ENCODE peak calls at places on chromosome 16, in nine cellular contexts. One of them, this sample, is unnamed.
A peak's percentile ranks its signal among the peaks of the same experiment; 100 is the strongest.

GRCh38 chr16:12020007-12020406 is 43.5 kb downstream of the SNX29 start:
- DNase-seq in thoracic aorta: no peak
- DNase-seq in left ventricle myocardium inferior: no peak
- DNase-seq in right lobe of liver: no peak
- DNase-seq in stomach: no peak
- DNase-seq in testis: no peak
- DNase-seq in coronary artery: no peak
- DNase-seq in upper lobe of right lung: no peak
- DNase-seq in tibial artery: no peak
- DNase-seq in this sample: no peak

GRCh38 chr16:66182592-66182991 is 183.9 kb upstream of the CDH5 start:
- DNase-seq in thoracic aorta: no peak
- DNase-seq in left ventricle myocardium inferior: no peak
- DNase-seq in right lobe of liver: no peak
- DNase-seq in stomach: no peak
- DNase-seq in testis: no peak
- DNase-seq in coronary artery: no peak
- DNase-seq in upper lobe of right lung: no peak
- DNase-seq in tibial artery: no peak
- DNase-seq in this sample: no peak

GRCh38 chr16:31107465-31107867 is 720 bp upstream of the BCKDK start:
- DNase-seq in thoracic aorta: no peak
- DNase-seq in left ventricle myocardium inferior: no peak
- DNase-seq in right lobe of liver: no peak
- DNase-seq in stomach: no peak
- DNase-seq in testis: no peak
- DNase-seq in coronary artery: no peak
- DNase-seq in upper lobe of right lung: no peak
- DNase-seq in tibial artery: no peak
- DNase-seq in this sample: no peak

GRCh38 chr16:30703971-30704370 is 5.0 kb downstream of the SRCAP start:
- DNase-seq in thoracic aorta: no peak
- DNase-seq in left ventricle myocardium inferior: no peak
- DNase-seq in right lobe of liver: no peak
- DNase-seq in stomach: no peak
- DNase-seq in testis: no peak
- DNase-seq in coronary artery: no peak
- DNase-seq in upper lobe of right lung: no peak
- DNase-seq in tibial artery: no peak
- DNase-seq in this sample: no peak

GRCh38 chr16:22924492-22924891 is 110.5 kb downstream of the HS3ST2 start:
- DNase-seq in thoracic aorta: no peak
- DNase-seq in left ventricle myocardium inferior: no peak
- DNase-seq in right lobe of liver: no peak
- DNase-seq in stomach: no peak
- DNase-seq in testis: no peak
- DNase-seq in coronary artery: no peak
- DNase-seq in upper lobe of right lung: no peak
- DNase-seq in tibial artery: no peak
- DNase-seq in this sample: no peak

GRCh38 chr16:14364386-14365199 is 265.5 kb downstream of the PARN start:
- DNase-seq in thoracic aorta: no peak
- DNase-seq in left ventricle myocardium inferior: no peak
- DNase-seq in right lobe of liver: no peak
- DNase-seq in stomach: peak; percentile 35
- DNase-seq in testis: no peak
- DNase-seq in coronary artery: no peak
- DNase-seq in upper lobe of right lung: peak; percentile 73
- DNase-seq in tibial artery: no peak
- DNase-seq in this sample: no peak

GRCh38 chr16:1871974-1872635 is at the start of gene MEIOB:
- DNase-seq in thoracic aorta: no peak
- DNase-seq in left ventricle myocardium inferior: no peak
- DNase-seq in right lobe of liver: no peak
- DNase-seq in stomach: no peak
- DNase-seq in testis: peak; percentile 74
- DNase-seq in coronary artery: no peak
- DNase-seq in upper lobe of right lung: peak; percentile 70
- DNase-seq in tibial artery: no peak
- DNase-seq in this sample: no peak

GRCh38 chr16:70730016-70730415 is 44.2 kb upstream of the MTSS2 start:
- DNase-seq in thoracic aorta: no peak
- DNase-seq in left ventricle myocardium inferior: no peak
- DNase-seq in right lobe of liver: no peak
- DNase-seq in stomach: no peak
- DNase-seq in testis: no peak
- DNase-seq in coronary artery: no peak
- DNase-seq in upper lobe of right lung: no peak
- DNase-seq in tibial artery: no peak
- DNase-seq in this sample: no peak

GRCh38 chr16:66563574-66564334 is 2.5 kb upstream of the CMTM1 start:
- DNase-seq in thoracic aorta: no peak
- DNase-seq in left ventricle myocardium inferior: no peak
- DNase-seq in right lobe of liver: no peak
- DNase-seq in stomach: no peak
- DNase-seq in testis: no peak
- DNase-seq in coronary artery: no peak
- DNase-seq in upper lobe of right lung: no peak
- DNase-seq in tibial artery: no peak
- DNase-seq in this sample: no peak

GRCh38 chr16:51497541-51498211 is 346.6 kb upstream of the SALL1 start:
- DNase-seq in thoracic aorta: no peak
- DNase-seq in left ventricle myocardium inferior: no peak
- DNase-seq in right lobe of liver: no peak
- DNase-seq in stomach: no peak
- DNase-seq in testis: no peak
- DNase-seq in coronary artery: no peak
- DNase-seq in upper lobe of right lung: no peak
- DNase-seq in tibial artery: no peak
- DNase-seq in this sample: no peak

GRCh38 chr16:88792078-88792550 is 7.1 kb upstream of the PIEZO1 start:
- DNase-seq in thoracic aorta: no peak
- DNase-seq in left ventricle myocardium inferior: no peak
- DNase-seq in right lobe of liver: no peak
- DNase-seq in stomach: no peak
- DNase-seq in testis: no peak
- DNase-seq in coronary artery: no peak
- DNase-seq in upper lobe of right lung: no peak
- DNase-seq in tibial artery: no peak
- DNase-seq in this sample: no peak

GRCh38 chr16:88792668-88793587 is 7.9 kb upstream of the PIEZO1 start:
- DNase-seq in thoracic aorta: no peak
- DNase-seq in left ventricle myocardium inferior: no peak
- DNase-seq in right lobe of liver: peak; percentile 56
- DNase-seq in stomach: no peak
- DNase-seq in testis: no peak
- DNase-seq in coronary artery: no peak
- DNase-seq in upper lobe of right lung: no peak
- DNase-seq in tibial artery: no peak
- DNase-seq in this sample: no peak

GRCh38 chr16:88790312-88791150 is 5.5 kb upstream of the PIEZO1 start:
- DNase-seq in thoracic aorta: no peak
- DNase-seq in left ventricle myocardium inferior: peak; percentile 52
- DNase-seq in right lobe of liver: no peak
- DNase-seq in stomach: peak; percentile 58
- DNase-seq in testis: no peak
- DNase-seq in coronary artery: no peak
- DNase-seq in upper lobe of right lung: peak; percentile 88
- DNase-seq in tibial artery: no peak
- DNase-seq in this sample: peak; percentile 34

GRCh38 chr16:88787579-88788314 is 2.7 kb upstream of the PIEZO1 start:
- DNase-seq in thoracic aorta: no peak
- DNase-seq in left ventricle myocardium inferior: no peak
- DNase-seq in right lobe of liver: peak; percentile 80
- DNase-seq in stomach: no peak
- DNase-seq in testis: no peak
- DNase-seq in coronary artery: no peak
- DNase-seq in upper lobe of right lung: no peak
- DNase-seq in tibial artery: no peak
- DNase-seq in this sample: no peak

DNA sequence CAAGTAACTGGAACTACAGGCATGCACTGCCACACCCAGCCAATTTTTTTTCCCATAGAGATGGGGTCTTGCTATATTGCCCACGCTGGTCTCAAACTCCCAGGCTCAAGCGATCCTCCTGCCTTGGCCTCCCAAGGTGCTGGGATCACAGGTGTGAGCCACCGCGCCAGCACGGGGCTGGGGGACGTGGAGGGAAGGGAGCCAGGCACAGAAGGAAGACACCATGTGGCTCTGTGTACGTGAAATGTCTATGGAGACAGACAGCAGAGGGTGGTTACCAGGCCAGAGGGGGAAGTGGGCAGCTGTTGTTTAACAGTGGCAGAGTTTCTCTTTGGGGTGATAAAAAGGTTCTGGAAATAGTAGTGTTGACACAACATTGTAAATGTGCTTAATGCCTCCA is 4.6 kb upstream of the PIEZO1 start:
- DNase-seq in thoracic aorta: no peak
- DNase-seq in left ventricle myocardium inferior: no peak
- DNase-seq in right lobe of liver: no peak
- DNase-seq in stomach: no peak
- DNase-seq in testis: no peak
- DNase-seq in coronary artery: no peak
- DNase-seq in upper lobe of right lung: no peak
- DNase-seq in tibial artery: no peak
- DNase-seq in this sample: no peak
- H3K27ac ChIP-seq in thoracic aorta: no peak overlapping the region
- H3K27ac ChIP-seq in left ventricle myocardium inferior: no peak overlapping the region
- H3K27ac ChIP-seq in right lobe of liver: no peak overlapping the region
- H3K27ac ChIP-seq in stomach: no peak overlapping the region
- H3K27ac ChIP-seq in testis: no peak overlapping the region
- H3K27ac ChIP-seq in coronary artery: no peak overlapping the region
- H3K27ac ChIP-seq in upper lobe of right lung: peak overlapping the region; percentile 65
- H3K27ac ChIP-seq in tibial artery: no peak overlapping the region
- H3K27ac ChIP-seq in this sample: no peak overlapping the region

DNA sequence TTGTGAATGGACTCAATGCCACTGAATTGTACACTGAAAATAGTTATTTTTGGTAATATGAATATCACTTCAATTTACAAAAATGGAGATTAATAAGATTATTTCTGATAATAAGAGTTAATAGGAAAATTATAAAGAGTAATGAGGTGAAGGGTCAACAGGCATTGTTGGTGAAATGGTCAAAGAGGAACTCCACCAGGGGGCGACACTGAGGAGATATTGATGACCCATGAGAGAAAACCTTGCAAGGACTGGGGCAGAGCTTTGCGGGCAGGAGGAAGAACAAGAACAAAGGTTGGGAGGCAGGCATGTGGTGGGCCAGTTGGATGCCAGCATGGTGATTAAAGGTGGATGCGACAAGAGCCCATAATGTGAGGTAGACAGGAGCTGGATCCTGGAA is 74.0 kb upstream of the XYLT1 start:
- DNase-seq in thoracic aorta: no peak
- DNase-seq in left ventricle myocardium inferior: no peak
- DNase-seq in right lobe of liver: no peak
- DNase-seq in stomach: no peak
- DNase-seq in testis: peak; percentile 55
- DNase-seq in coronary artery: no peak
- DNase-seq in upper lobe of right lung: no peak
- DNase-seq in tibial artery: peak; percentile 22
- DNase-seq in this sample: no peak
- TF ChIP-seq CTCF in thoracic aorta: no peak
- TF ChIP-seq CTCF in left ventricle myocardium inferior: no peak
- TF ChIP-seq CTCF in right lobe of liver: no peak
- TF ChIP-seq CTCF in stomach: no peak
- TF ChIP-seq CTCF in testis: peak; percentile 55
- TF ChIP-seq CTCF in coronary artery: no peak
- TF ChIP-seq CTCF in upper lobe of right lung: peak; percentile 19
- TF ChIP-seq CTCF in tibial artery: no peak
- TF ChIP-seq CTCF in this sample: no peak

DNA sequence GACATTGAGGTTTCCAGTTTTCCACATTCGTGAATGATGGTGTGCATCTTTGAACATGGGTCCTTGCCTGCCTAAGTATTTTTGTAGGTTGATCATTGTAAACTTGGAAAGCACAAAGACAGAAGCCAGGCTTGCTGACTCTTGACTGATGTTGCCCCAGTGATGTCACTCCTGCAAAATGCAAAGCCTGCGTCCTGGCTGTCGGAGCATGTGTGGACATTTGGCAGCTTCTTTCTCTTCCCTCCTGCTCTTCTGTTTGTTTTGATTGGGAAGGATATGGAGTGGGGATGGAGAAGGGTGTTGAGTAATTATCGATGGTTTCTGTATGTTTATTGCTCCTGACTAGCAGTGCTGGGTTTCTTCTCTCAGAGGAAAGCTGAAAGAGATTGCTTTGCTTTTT is 3.2 kb downstream of the NDE1 start:
- DNase-seq in thoracic aorta: no peak
- DNase-seq in left ventricle myocardium inferior: peak; percentile 24
- DNase-seq in right lobe of liver: no peak
- DNase-seq in stomach: no peak
- DNase-seq in testis: no peak
- DNase-seq in coronary artery: no peak
- DNase-seq in upper lobe of right lung: no peak
- DNase-seq in tibial artery: no peak
- DNase-seq in this sample: no peak
- H3K4me3 ChIP-seq in thoracic aorta: no peak overlapping the region
- H3K4me3 ChIP-seq in left ventricle myocardium inferior: no peak overlapping the region
- H3K4me3 ChIP-seq in right lobe of liver: no peak overlapping the region
- H3K4me3 ChIP-seq in stomach: no peak overlapping the region
- H3K4me3 ChIP-seq in testis: no peak overlapping the region
- H3K4me3 ChIP-seq in coronary artery: no peak overlapping the region
- H3K4me3 ChIP-seq in upper lobe of right lung: no peak overlapping the region
- H3K4me3 ChIP-seq in tibial artery: no peak overlapping the region
- H3K4me3 ChIP-seq in this sample: no peak overlapping the region

DNA sequence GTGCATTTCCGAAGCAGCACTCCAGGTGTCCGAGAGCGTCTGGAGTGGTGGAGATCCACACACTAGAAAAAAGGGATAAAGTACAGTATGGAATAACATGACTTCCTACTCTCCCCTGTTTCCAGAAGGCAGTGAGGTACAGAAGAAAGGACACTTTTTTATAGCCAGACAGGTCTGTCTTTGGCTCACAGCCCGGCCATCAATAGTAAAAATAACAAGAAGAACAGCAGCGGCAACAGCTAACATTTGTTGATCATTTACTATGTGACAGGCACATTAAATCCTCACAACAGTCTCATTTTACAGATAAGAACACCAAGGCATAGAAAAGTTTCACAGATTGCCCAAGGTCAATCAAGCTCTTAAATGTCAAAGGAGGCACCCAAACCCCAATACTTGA is 16.2 kb downstream of the DYNLRB2 start:
- DNase-seq in thoracic aorta: no peak
- DNase-seq in left ventricle myocardium inferior: no peak
- DNase-seq in right lobe of liver: no peak
- DNase-seq in stomach: no peak
- DNase-seq in testis: no peak
- DNase-seq in coronary artery: no peak
- DNase-seq in upper lobe of right lung: no peak
- DNase-seq in tibial artery: no peak
- DNase-seq in this sample: no peak
- H3K27ac ChIP-seq in thoracic aorta: no peak overlapping the region
- H3K27ac ChIP-seq in left ventricle myocardium inferior: no peak overlapping the region
- H3K27ac ChIP-seq in right lobe of liver: no peak overlapping the region
- H3K27ac ChIP-seq in stomach: no peak overlapping the region
- H3K27ac ChIP-seq in testis: no peak overlapping the region
- H3K27ac ChIP-seq in coronary artery: no peak overlapping the region
- H3K27ac ChIP-seq in upper lobe of right lung: no peak overlapping the region
- H3K27ac ChIP-seq in tibial artery: no peak overlapping the region
- H3K27ac ChIP-seq in this sample: no peak overlapping the region

This sample was measured in ovary.